ENCODE peak calls at places on chromosomes 4 and X, in six cellular contexts. D, Z, Q, G, N and K are unnamed samples.

GRCh38 chr4:153556441-153556815 is 90.3 kb downstream of the TMEM131L start:
- DNase-seq in Q (no peak), Z (no peak), G (no peak), N (no peak), D (no peak), K (no peak)

GRCh38 chr4:47612116-47613023 is 127.3 kb downstream of the ATP10D start:
- DNase-seq in Z (no peak), N (no peak), G (no peak), Q (no peak), D (peak), K (no peak)

GRCh38 chr4:127780598-127780997 is 1.5 kb upstream of the HSPA4L start:
- DNase-seq in Q (no peak), G (no peak), N (no peak), D (no peak), Z (no peak), K (no peak)

GRCh38 chrX:39670281-39670680 is 427.5 kb downstream of the BCOR start:
- DNase-seq in D (no peak), G (no peak), Z (no peak), Q (no peak), N (no peak), K (no peak)

GRCh38 chr4:151659631-151660030 is 101.2 kb downstream of the GATB start:
- DNase-seq in N (no peak), G (no peak), Z (no peak), Q (no peak), D (no peak), K (no peak)

GRCh38 chr4:32119907-32120306 is 1399.7 kb downstream of the PCDH7 start:
- DNase-seq in Z (no peak), N (no peak), D (no peak), Q (no peak), G (no peak), K (no peak)

GRCh38 chr4:22170353-22170752 is 221.8 kb upstream of the KCNIP4 start:
- DNase-seq in D (peak), N (no peak), Q (no peak), G (peak), Z (no peak), K (no peak)

GRCh38 chr4:10108818-10109783 is 7.5 kb downstream of the WDR1 start:
- DNase-seq in G (no peak), N (no peak), Q (no peak), D (peak), Z (no peak), K (no peak)

GRCh38 chr4:173521474-173522159 is 8.4 kb downstream of the HAND2 start:
- DNase-seq in G (no peak), D (no peak), Z (no peak), N (no peak), Q (no peak), K (no peak)

GRCh38 chr4:70908993-70909556 is 6.9 kb downstream of the MOB1B start:
- DNase-seq in Z (no peak), D (no peak), Q (no peak), N (no peak), G (no peak), K (no peak)

GRCh38 chrX:40107291-40108083 is 9.7 kb upstream of the BCOR start:
- DNase-seq in Z (no peak), N (peak), D (no peak), Q (peak), G (peak), K (no peak)

GRCh38 chrX:45621356-45622041 is 420.8 kb upstream of the DIPK2B start:
- DNase-seq in G (peak), D (peak), N (no peak), Q (peak), Z (no peak), K (no peak)

GRCh38 chr4:168634276-168634802 is 137.5 kb downstream of the PALLD start:
- DNase-seq in D (peak), G (peak), Z (no peak), N (no peak), Q (no peak), K (no peak)

GRCh38 chr4:24202579-24202978 is 312.7 kb upstream of the PPARGC1A start:
- DNase-seq in G (no peak), Q (no peak), Z (no peak), N (peak), D (no peak), K (no peak)

GRCh38 chrX:7263961-7264360 is 116.0 kb upstream of the PUDP start:
- DNase-seq in Z (no peak), D (no peak), G (peak), Q (no peak), N (no peak), K (no peak)

GRCh38 chr4:168811793-168812651 is 198.0 kb downstream of the CBR4 start:
- DNase-seq in Z (no peak), G (peak), D (peak), Q (no peak), N (no peak), K (no peak)

GRCh38 chr4:188911199-188911598 is 772.0 kb downstream of the TRIML1 start:
- DNase-seq in Q (no peak), G (no peak), D (no peak), Z (no peak), N (no peak), K (no peak)

GRCh38 chr4:4533461-4534169 is 8.2 kb downstream of the STX18 start:
- DNase-seq in N (no peak), D (no peak), G (no peak), Q (no peak), Z (no peak), K (no peak)

GRCh38 chrX:29652484-29652883 is 562.9 kb upstream of the MAGEB2 start:
- DNase-seq in Z (no peak), G (peak), D (peak), N (no peak), Q (no peak), K (no peak)

GRCh38 chr4:34412233-34412632 is 1832.1 kb downstream of the ARAP2 start:
- DNase-seq in N (no peak), G (no peak), D (no peak), Q (no peak), Z (no peak), K (no peak)

GRCh38 chrX:41563881-41564280 is 116.7 kb downstream of the NYX start:
- DNase-seq in N (no peak), D (peak), Z (no peak), G (no peak), Q (no peak), K (no peak)

GRCh38 chrX:16786791-16787735 is 797 bp downstream of the TXLNG start:
- DNase-seq in Q (peak), G (peak), D (no peak), N (peak), Z (peak), K (no peak)

GRCh38 chr4:96486563-96486962 is 646.7 kb downstream of the PDHA2 start:
- DNase-seq in N (no peak), Z (no peak), G (no peak), Q (no peak), D (no peak), K (no peak)

GRCh38 chr4:83490876-83491450 is 6.1 kb upstream of the ABRAXAS1 start:
- DNase-seq in D (peak), N (no peak), Z (no peak), Q (peak), G (peak), K (no peak)

GRCh38 chr4:25815586-25815985 is 47.2 kb downstream of the SEL1L3 start:
- DNase-seq in Z (no peak), D (no peak), N (no peak), Q (no peak), G (no peak), K (no peak)

GRCh38 chr4:7462509-7462971 is 27.8 kb upstream of the PSAPL1 start:
- DNase-seq in Q (no peak), Z (no peak), N (peak), G (no peak), D (peak), K (no peak)

GRCh38 chr4:142777045-142777743 is 68.9 kb downstream of the INPP4B start:
- DNase-seq in Q (no peak), D (no peak), N (no peak), Z (no peak), G (no peak), K (no peak)

GRCh38 chr4:174494146-174494545 is 28.1 kb downstream of the HPGD start:
- DNase-seq in Q (no peak), D (no peak), G (no peak), Z (no peak), N (no peak), K (no peak)

GRCh38 chrX:112705726-112706125 is 26.0 kb upstream of the LHFPL1 start:
- DNase-seq in Q (no peak), G (no peak), D (no peak), N (peak), Z (no peak), K (no peak)

GRCh38 chrX:11472879-11473278 is 179.7 kb downstream of the AMELX start:
- DNase-seq in D (no peak), Z (no peak), G (no peak), Q (no peak), N (no peak), K (no peak)

GRCh38 chr4:10981611-10982010 is 297.0 kb upstream of the CLNK start:
- DNase-seq in Z (no peak), D (no peak), G (no peak), Q (no peak), N (no peak), K (no peak)

GRCh38 chrX:2334237-2334636 is 166.5 kb downstream of the DHRSX start:
- DNase-seq in Z (no peak), D (no peak), N (no peak), Q (no peak), G (no peak), K (no peak)

GRCh38 chrX:118536687-118537461 is 41.3 kb downstream of the DOCK11 start:
- DNase-seq in N (no peak), D (peak), Z (peak), G (no peak), Q (peak), K (no peak)

GRCh38 chr4:174058846-174059245 is 224.6 kb downstream of the FBXO8 start:
- DNase-seq in D (no peak), Z (no peak), Q (no peak), G (no peak), N (no peak), K (no peak)